ENCODE peak calls at places on chromosomes 2 and 18, in nine cellular contexts. One of them, this sample, is unnamed.
A peak's percentile ranks its signal among the peaks of the same experiment; 100 is the strongest.

GRCh38 chr18:23547306-23547705 is 39.0 kb downstream of the NPC1 start:
- DNase-seq in LHCN-M2: no peak
- DNase-seq in C1 segment of cervical spinal cord: no peak
- DNase-seq in RPMI8226: no peak
- DNase-seq in NCI-H1105 treated with DMSO at 0.1 percent for 48 hours: no peak
- DNase-seq in RCC 7860: peak; percentile 12
- DNase-seq in AG04449: no peak
- DNase-seq in kidney epithelial cell: no peak
- DNase-seq in activated T-cell treated with anti-CD3 and anti-CD28 coated beads, Interleukin-2, amount 50 U/mL, for 1 hour: no peak
- DNase-seq in this sample: no peak

GRCh38 chr2:240627736-240628506 is 2.6 kb downstream of the GPR35 start:
- DNase-seq in NCI-H1105 treated with DMSO at 0.1 percent for 48 hours: no peak
- DNase-seq in LHCN-M2: no peak
- DNase-seq in activated T-cell treated with anti-CD3 and anti-CD28 coated beads, Interleukin-2, amount 50 U/mL, for 1 hour: peak; percentile 16
- DNase-seq in AG04449: no peak
- DNase-seq in RCC 7860: no peak
- DNase-seq in kidney epithelial cell: no peak
- DNase-seq in C1 segment of cervical spinal cord: no peak
- DNase-seq in RPMI8226: no peak
- DNase-seq in this sample: no peak

GRCh38 chr2:241547781-241548450 is 10.6 kb upstream of the BOK start:
- DNase-seq in activated T-cell treated with anti-CD3 and anti-CD28 coated beads, Interleukin-2, amount 50 U/mL, for 1 hour: no peak
- DNase-seq in RPMI8226: no peak
- DNase-seq in C1 segment of cervical spinal cord: no peak
- DNase-seq in RCC 7860: no peak
- DNase-seq in LHCN-M2: no peak
- DNase-seq in kidney epithelial cell: no peak
- DNase-seq in AG04449: no peak
- DNase-seq in NCI-H1105 treated with DMSO at 0.1 percent for 48 hours: no peak
- DNase-seq in this sample: no peak

GRCh38 chr18:67282796-67283195 is 233.7 kb downstream of the DSEL start:
- DNase-seq in RPMI8226: no peak
- DNase-seq in kidney epithelial cell: no peak
- DNase-seq in AG04449: no peak
- DNase-seq in C1 segment of cervical spinal cord: no peak
- DNase-seq in activated T-cell treated with anti-CD3 and anti-CD28 coated beads, Interleukin-2, amount 50 U/mL, for 1 hour: no peak
- DNase-seq in RCC 7860: no peak
- DNase-seq in NCI-H1105 treated with DMSO at 0.1 percent for 48 hours: no peak
- DNase-seq in LHCN-M2: peak; percentile 85
- DNase-seq in this sample: no peak

GRCh38 chr2:118249970-118250369 is 161.7 kb downstream of the INSIG2 start:
- DNase-seq in kidney epithelial cell: no peak
- DNase-seq in LHCN-M2: no peak
- DNase-seq in activated T-cell treated with anti-CD3 and anti-CD28 coated beads, Interleukin-2, amount 50 U/mL, for 1 hour: no peak
- DNase-seq in AG04449: peak; percentile 49
- DNase-seq in C1 segment of cervical spinal cord: no peak
- DNase-seq in RCC 7860: no peak
- DNase-seq in NCI-H1105 treated with DMSO at 0.1 percent for 48 hours: no peak
- DNase-seq in RPMI8226: no peak
- DNase-seq in this sample: no peak

GRCh38 chr2:184597571-184597980 is 753 bp upstream of the ZNF804A start:
- DNase-seq in RCC 7860: no peak
- DNase-seq in LHCN-M2: peak; percentile 7
- DNase-seq in NCI-H1105 treated with DMSO at 0.1 percent for 48 hours: peak; percentile 24
- DNase-seq in kidney epithelial cell: no peak
- DNase-seq in activated T-cell treated with anti-CD3 and anti-CD28 coated beads, Interleukin-2, amount 50 U/mL, for 1 hour: no peak
- DNase-seq in RPMI8226: peak; percentile 67
- DNase-seq in C1 segment of cervical spinal cord: no peak
- DNase-seq in AG04449: no peak
- DNase-seq in this sample: peak; percentile 83

GRCh38 chr2:42378415-42378814 is 17.4 kb upstream of the COX7A2L start:
- DNase-seq in kidney epithelial cell: no peak
- DNase-seq in C1 segment of cervical spinal cord: no peak
- DNase-seq in activated T-cell treated with anti-CD3 and anti-CD28 coated beads, Interleukin-2, amount 50 U/mL, for 1 hour: no peak
- DNase-seq in RPMI8226: no peak
- DNase-seq in AG04449: no peak
- DNase-seq in LHCN-M2: no peak
- DNase-seq in RCC 7860: no peak
- DNase-seq in NCI-H1105 treated with DMSO at 0.1 percent for 48 hours: no peak
- DNase-seq in this sample: no peak

GRCh38 chr2:10286216-10287037 is 16.3 kb upstream of the HPCAL1 start:
- DNase-seq in LHCN-M2: no peak
- DNase-seq in C1 segment of cervical spinal cord: no peak
- DNase-seq in RCC 7860: no peak
- DNase-seq in NCI-H1105 treated with DMSO at 0.1 percent for 48 hours: peak; percentile 13
- DNase-seq in activated T-cell treated with anti-CD3 and anti-CD28 coated beads, Interleukin-2, amount 50 U/mL, for 1 hour: no peak
- DNase-seq in RPMI8226: no peak
- DNase-seq in kidney epithelial cell: no peak
- DNase-seq in AG04449: no peak
- DNase-seq in this sample: peak; percentile 48

GRCh38 chr2:169462896-169463695 is 16.2 kb upstream of the BBS5 start:
- DNase-seq in activated T-cell treated with anti-CD3 and anti-CD28 coated beads, Interleukin-2, amount 50 U/mL, for 1 hour: no peak
- DNase-seq in NCI-H1105 treated with DMSO at 0.1 percent for 48 hours: no peak
- DNase-seq in LHCN-M2: peak; percentile 85
- DNase-seq in RPMI8226: no peak
- DNase-seq in AG04449: peak; percentile 53
- DNase-seq in RCC 7860: no peak
- DNase-seq in C1 segment of cervical spinal cord: no peak
- DNase-seq in kidney epithelial cell: no peak
- DNase-seq in this sample: no peak

GRCh38 chr2:21367421-21367820 is 243.7 kb downstream of the TDRD15 start:
- DNase-seq in AG04449: no peak
- DNase-seq in RPMI8226: no peak
- DNase-seq in kidney epithelial cell: no peak
- DNase-seq in C1 segment of cervical spinal cord: no peak
- DNase-seq in activated T-cell treated with anti-CD3 and anti-CD28 coated beads, Interleukin-2, amount 50 U/mL, for 1 hour: no peak
- DNase-seq in RCC 7860: peak; percentile 55
- DNase-seq in NCI-H1105 treated with DMSO at 0.1 percent for 48 hours: no peak
- DNase-seq in LHCN-M2: no peak
- DNase-seq in this sample: no peak

GRCh38 chr2:31142106-31142505 is 3.9 kb upstream of the GALNT14 start:
- DNase-seq in LHCN-M2: no peak
- DNase-seq in activated T-cell treated with anti-CD3 and anti-CD28 coated beads, Interleukin-2, amount 50 U/mL, for 1 hour: no peak
- DNase-seq in RCC 7860: no peak
- DNase-seq in C1 segment of cervical spinal cord: no peak
- DNase-seq in NCI-H1105 treated with DMSO at 0.1 percent for 48 hours: no peak
- DNase-seq in kidney epithelial cell: no peak
- DNase-seq in RPMI8226: no peak
- DNase-seq in AG04449: no peak
- DNase-seq in this sample: no peak

GRCh38 chr2:6896930-6897759 is 19.6 kb downstream of the RSAD2 start:
- DNase-seq in RPMI8226: peak; percentile 40
- DNase-seq in NCI-H1105 treated with DMSO at 0.1 percent for 48 hours: peak; percentile 27
- DNase-seq in AG04449: no peak
- DNase-seq in LHCN-M2: no peak
- DNase-seq in kidney epithelial cell: no peak
- DNase-seq in C1 segment of cervical spinal cord: no peak
- DNase-seq in RCC 7860: peak; percentile 13
- DNase-seq in activated T-cell treated with anti-CD3 and anti-CD28 coated beads, Interleukin-2, amount 50 U/mL, for 1 hour: no peak
- DNase-seq in this sample: peak; percentile 75

GRCh38 chr18:2918761-2919550 is 72.2 kb downstream of the EMILIN2 start:
- DNase-seq in AG04449: no peak
- DNase-seq in RPMI8226: no peak
- DNase-seq in C1 segment of cervical spinal cord: no peak
- DNase-seq in activated T-cell treated with anti-CD3 and anti-CD28 coated beads, Interleukin-2, amount 50 U/mL, for 1 hour: no peak
- DNase-seq in RCC 7860: no peak
- DNase-seq in LHCN-M2: no peak
- DNase-seq in NCI-H1105 treated with DMSO at 0.1 percent for 48 hours: no peak
- DNase-seq in kidney epithelial cell: no peak
- DNase-seq in this sample: no peak

GRCh38 chr2:119701352-119701751 is 22.4 kb downstream of the TMEM177 start:
- DNase-seq in RPMI8226: no peak
- DNase-seq in RCC 7860: no peak
- DNase-seq in kidney epithelial cell: no peak
- DNase-seq in activated T-cell treated with anti-CD3 and anti-CD28 coated beads, Interleukin-2, amount 50 U/mL, for 1 hour: no peak
- DNase-seq in AG04449: no peak
- DNase-seq in NCI-H1105 treated with DMSO at 0.1 percent for 48 hours: no peak
- DNase-seq in C1 segment of cervical spinal cord: no peak
- DNase-seq in LHCN-M2: no peak
- DNase-seq in this sample: no peak

GRCh38 chr18:65257157-65257556 is 493.7 kb upstream of the CDH7 start:
- DNase-seq in AG04449: no peak
- DNase-seq in C1 segment of cervical spinal cord: no peak
- DNase-seq in RPMI8226: no peak
- DNase-seq in activated T-cell treated with anti-CD3 and anti-CD28 coated beads, Interleukin-2, amount 50 U/mL, for 1 hour: no peak
- DNase-seq in LHCN-M2: no peak
- DNase-seq in NCI-H1105 treated with DMSO at 0.1 percent for 48 hours: no peak
- DNase-seq in RCC 7860: no peak
- DNase-seq in kidney epithelial cell: no peak
- DNase-seq in this sample: no peak

GRCh38 chr18:49672853-49673252 is 111.0 kb downstream of the LIPG start:
- DNase-seq in AG04449: no peak
- DNase-seq in RPMI8226: no peak
- DNase-seq in activated T-cell treated with anti-CD3 and anti-CD28 coated beads, Interleukin-2, amount 50 U/mL, for 1 hour: no peak
- DNase-seq in kidney epithelial cell: no peak
- DNase-seq in C1 segment of cervical spinal cord: no peak
- DNase-seq in LHCN-M2: no peak
- DNase-seq in RCC 7860: no peak
- DNase-seq in NCI-H1105 treated with DMSO at 0.1 percent for 48 hours: no peak
- DNase-seq in this sample: peak; percentile 16

GRCh38 chr2:138030459-138030858 is 66.2 kb downstream of the HNMT start:
- DNase-seq in C1 segment of cervical spinal cord: no peak
- DNase-seq in AG04449: peak; percentile 44
- DNase-seq in kidney epithelial cell: peak; percentile 48
- DNase-seq in NCI-H1105 treated with DMSO at 0.1 percent for 48 hours: no peak
- DNase-seq in activated T-cell treated with anti-CD3 and anti-CD28 coated beads, Interleukin-2, amount 50 U/mL, for 1 hour: no peak
- DNase-seq in LHCN-M2: peak; percentile 53
- DNase-seq in RPMI8226: no peak
- DNase-seq in RCC 7860: peak; percentile 53
- DNase-seq in this sample: no peak

GRCh38 chr18:47250415-47251046 is 929 bp downstream of the SKOR2 start:
- DNase-seq in NCI-H1105 treated with DMSO at 0.1 percent for 48 hours: no peak
- DNase-seq in RPMI8226: no peak
- DNase-seq in LHCN-M2: no peak
- DNase-seq in kidney epithelial cell: no peak
- DNase-seq in AG04449: no peak
- DNase-seq in RCC 7860: no peak
- DNase-seq in C1 segment of cervical spinal cord: no peak
- DNase-seq in activated T-cell treated with anti-CD3 and anti-CD28 coated beads, Interleukin-2, amount 50 U/mL, for 1 hour: no peak
- DNase-seq in this sample: no peak

GRCh38 chr18:21853020-21853419 is 112.4 kb downstream of the MIB1 start:
- DNase-seq in NCI-H1105 treated with DMSO at 0.1 percent for 48 hours: no peak
- DNase-seq in AG04449: peak; percentile 17
- DNase-seq in LHCN-M2: peak; percentile 47
- DNase-seq in C1 segment of cervical spinal cord: no peak
- DNase-seq in kidney epithelial cell: no peak
- DNase-seq in RPMI8226: peak; percentile 65
- DNase-seq in RCC 7860: no peak
- DNase-seq in activated T-cell treated with anti-CD3 and anti-CD28 coated beads, Interleukin-2, amount 50 U/mL, for 1 hour: no peak
- DNase-seq in this sample: no peak

GRCh38 chr18:60022671-60023276 is 123.0 kb downstream of the PMAIP1 start:
- DNase-seq in LHCN-M2: no peak
- DNase-seq in C1 segment of cervical spinal cord: no peak
- DNase-seq in AG04449: no peak
- DNase-seq in NCI-H1105 treated with DMSO at 0.1 percent for 48 hours: no peak
- DNase-seq in RPMI8226: no peak
- DNase-seq in activated T-cell treated with anti-CD3 and anti-CD28 coated beads, Interleukin-2, amount 50 U/mL, for 1 hour: no peak
- DNase-seq in RCC 7860: no peak
- DNase-seq in kidney epithelial cell: no peak
- DNase-seq in this sample: no peak

GRCh38 chr2:7358865-7359264 is 441.7 kb downstream of the RNF144A start:
- DNase-seq in activated T-cell treated with anti-CD3 and anti-CD28 coated beads, Interleukin-2, amount 50 U/mL, for 1 hour: no peak
- DNase-seq in AG04449: no peak
- DNase-seq in RCC 7860: no peak
- DNase-seq in LHCN-M2: no peak
- DNase-seq in C1 segment of cervical spinal cord: no peak
- DNase-seq in kidney epithelial cell: no peak
- DNase-seq in NCI-H1105 treated with DMSO at 0.1 percent for 48 hours: no peak
- DNase-seq in RPMI8226: no peak
- DNase-seq in this sample: no peak

GRCh38 chr18:8615397-8616025 is 6.3 kb downstream of the RAB12 start:
- DNase-seq in LHCN-M2: peak; percentile 92
- DNase-seq in RCC 7860: peak; percentile 39
- DNase-seq in AG04449: peak; percentile 83
- DNase-seq in C1 segment of cervical spinal cord: no peak
- DNase-seq in kidney epithelial cell: peak; percentile 68
- DNase-seq in RPMI8226: no peak
- DNase-seq in activated T-cell treated with anti-CD3 and anti-CD28 coated beads, Interleukin-2, amount 50 U/mL, for 1 hour: no peak
- DNase-seq in NCI-H1105 treated with DMSO at 0.1 percent for 48 hours: no peak
- DNase-seq in this sample: peak; percentile 87

GRCh38 chr2:231413921-231414476 is 18.5 kb downstream of the B3GNT7 start:
- DNase-seq in LHCN-M2: no peak
- DNase-seq in C1 segment of cervical spinal cord: no peak
- DNase-seq in NCI-H1105 treated with DMSO at 0.1 percent for 48 hours: no peak
- DNase-seq in RCC 7860: no peak
- DNase-seq in RPMI8226: no peak
- DNase-seq in activated T-cell treated with anti-CD3 and anti-CD28 coated beads, Interleukin-2, amount 50 U/mL, for 1 hour: no peak
- DNase-seq in AG04449: no peak
- DNase-seq in kidney epithelial cell: no peak
- DNase-seq in this sample: no peak

GRCh38 chr2:134660619-134661403 is 58.0 kb downstream of the TMEM163 start:
- DNase-seq in RPMI8226: no peak
- DNase-seq in LHCN-M2: no peak
- DNase-seq in RCC 7860: no peak
- DNase-seq in C1 segment of cervical spinal cord: no peak
- DNase-seq in AG04449: no peak
- DNase-seq in NCI-H1105 treated with DMSO at 0.1 percent for 48 hours: no peak
- DNase-seq in activated T-cell treated with anti-CD3 and anti-CD28 coated beads, Interleukin-2, amount 50 U/mL, for 1 hour: no peak
- DNase-seq in kidney epithelial cell: no peak
- DNase-seq in this sample: no peak

GRCh38 chr2:9360701-9361100 is 62.6 kb downstream of the ITGB1BP1 start:
- DNase-seq in RPMI8226: no peak
- DNase-seq in activated T-cell treated with anti-CD3 and anti-CD28 coated beads, Interleukin-2, amount 50 U/mL, for 1 hour: no peak
- DNase-seq in kidney epithelial cell: no peak
- DNase-seq in C1 segment of cervical spinal cord: no peak
- DNase-seq in LHCN-M2: peak; percentile 67
- DNase-seq in AG04449: no peak
- DNase-seq in NCI-H1105 treated with DMSO at 0.1 percent for 48 hours: no peak
- DNase-seq in RCC 7860: no peak
- DNase-seq in this sample: no peak

GRCh38 chr2:231433990-231434389 is 30.3 kb downstream of the NCL start:
- DNase-seq in LHCN-M2: no peak
- DNase-seq in kidney epithelial cell: no peak
- DNase-seq in AG04449: no peak
- DNase-seq in activated T-cell treated with anti-CD3 and anti-CD28 coated beads, Interleukin-2, amount 50 U/mL, for 1 hour: no peak
- DNase-seq in RCC 7860: no peak
- DNase-seq in RPMI8226: no peak
- DNase-seq in NCI-H1105 treated with DMSO at 0.1 percent for 48 hours: no peak
- DNase-seq in C1 segment of cervical spinal cord: no peak
- DNase-seq in this sample: no peak

GRCh38 chr18:31424383-31424988 is 23.1 kb upstream of the DSG3 start:
- DNase-seq in C1 segment of cervical spinal cord: no peak
- DNase-seq in RPMI8226: peak; percentile 52
- DNase-seq in LHCN-M2: no peak
- DNase-seq in kidney epithelial cell: peak; percentile 26
- DNase-seq in activated T-cell treated with anti-CD3 and anti-CD28 coated beads, Interleukin-2, amount 50 U/mL, for 1 hour: no peak
- DNase-seq in AG04449: no peak
- DNase-seq in RCC 7860: peak; percentile 42
- DNase-seq in NCI-H1105 treated with DMSO at 0.1 percent for 48 hours: no peak
- DNase-seq in this sample: no peak

GRCh38 chr2:42021490-42021889 is 26.3 kb upstream of the PKDCC start:
- DNase-seq in activated T-cell treated with anti-CD3 and anti-CD28 coated beads, Interleukin-2, amount 50 U/mL, for 1 hour: no peak
- DNase-seq in LHCN-M2: peak; percentile 48
- DNase-seq in C1 segment of cervical spinal cord: no peak
- DNase-seq in NCI-H1105 treated with DMSO at 0.1 percent for 48 hours: no peak
- DNase-seq in kidney epithelial cell: no peak
- DNase-seq in AG04449: peak; percentile 54
- DNase-seq in RCC 7860: no peak
- DNase-seq in RPMI8226: no peak
- DNase-seq in this sample: no peak

This sample was measured in G401.